ENCODE peak calls at places on chromosomes 3 and 15, in ten cellular contexts. G, Z, R, A, F, N, K, T, B and E are unnamed samples.

GRCh38 chr3:20836801-20837200 is 650.8 kb upstream of the SGO1 start:
- DNase-seq in G (no peak), Z (no peak), R (peak; percentile 56), A (no peak), F (no peak), N (no peak), K (no peak), T (no peak), B (no peak), E (no peak)

GRCh38 chr3:34067442-34068130 is 269.2 kb downstream of the PDCD6IP start:
- DNase-seq in G (no peak), Z (no peak), R (no peak), A (no peak), F (no peak), N (no peak), K (no peak), T (no peak), B (no peak), E (no peak)

GRCh38 chr3:47294392-47294791 is 11.6 kb downstream of the KLHL18 start:
- DNase-seq in G (no peak), Z (no peak), R (no peak), A (no peak), F (no peak), N (no peak), K (no peak), T (no peak), B (no peak), E (no peak)

GRCh38 chr3:38565339-38566214 is 69.4 kb downstream of the EXOG start:
- DNase-seq in G (no peak), Z (no peak), R (no peak), A (no peak), F (peak; percentile 19), N (peak; percentile 14), K (no peak), T (no peak), B (no peak), E (peak; percentile 39)

GRCh38 chr15:70031680-70032079 is 66.0 kb downstream of the TLE3 start:
- DNase-seq in G (no peak), Z (no peak), R (no peak), A (peak; percentile 0), F (no peak), N (no peak), K (no peak), T (no peak), B (no peak), E (no peak)

GRCh38 chr15:70262591-70263274 is 165.0 kb upstream of the TLE3 start:
- DNase-seq in G (no peak), Z (no peak), R (no peak), A (peak; percentile 70), F (no peak), N (no peak), K (peak; percentile 77), T (no peak), B (no peak), E (peak; percentile 70)

GRCh38 chr3:64675848-64676247 is 12.0 kb downstream of the ADAMTS9 start:
- DNase-seq in G (no peak), Z (no peak), R (no peak), A (no peak), F (no peak), N (no peak), K (no peak), T (no peak), B (no peak), E (no peak)

GRCh38 chr3:31733234-31733667 is 200.5 kb downstream of the STT3B start:
- DNase-seq in G (peak; percentile 33), Z (peak; percentile 65), R (peak; percentile 2), A (no peak), F (no peak), N (no peak), K (peak; percentile 51), T (no peak), B (no peak), E (no peak)

GRCh38 chr15:62972814-62973213 is 69.7 kb upstream of the TPM1 start:
- DNase-seq in G (no peak), Z (no peak), R (peak; percentile 80), A (no peak), F (no peak), N (no peak), K (no peak), T (no peak), B (peak; percentile 42), E (no peak)

GRCh38 chr3:70531063-70531657 is 218.7 kb upstream of the MDFIC2 start:
- DNase-seq in G (no peak), Z (no peak), R (peak; percentile 3), A (no peak), F (no peak), N (no peak), K (no peak), T (no peak), B (no peak), E (no peak)

GRCh38 chr3:181727122-181728036 is 15.7 kb downstream of the SOX2 start:
- DNase-seq in G (no peak), Z (peak; percentile 40), R (no peak), A (no peak), F (no peak), N (peak; percentile 69), K (no peak), T (no peak), B (no peak), E (no peak)

GRCh38 chr15:39622660-39623549 is 42.0 kb downstream of the THBS1 start:
- DNase-seq in G (no peak), Z (no peak), R (no peak), A (no peak), F (no peak), N (no peak), K (no peak), T (no peak), B (no peak), E (no peak)

GRCh38 chr15:39625856-39626255 is 45.0 kb downstream of the THBS1 start:
- DNase-seq in G (no peak), Z (no peak), R (peak; percentile 41), A (no peak), F (no peak), N (no peak), K (no peak), T (no peak), B (no peak), E (no peak)

GRCh38 chr15:39625451-39625850 is 44.6 kb downstream of the THBS1 start:
- DNase-seq in G (no peak), Z (no peak), R (no peak), A (no peak), F (no peak), N (no peak), K (no peak), T (no peak), B (no peak), E (no peak)

GRCh38 chr15:39623550-39623931 is 42.7 kb downstream of the THBS1 start:
- DNase-seq in G (no peak), Z (no peak), R (no peak), A (no peak), F (no peak), N (no peak), K (no peak), T (no peak), B (no peak), E (no peak)

GRCh38 chr15:39624806-39625205 is 43.9 kb downstream of the THBS1 start:
- DNase-seq in G (no peak), Z (peak; percentile 39), R (peak; percentile 86), A (peak; percentile 73), F (peak; percentile 44), N (no peak), K (peak; percentile 77), T (peak; percentile 45), B (peak; percentile 57), E (peak; percentile 70)
- H3K4me1 ChIP-seq in G (peaks cover 4% of the 10 kb centered on the region), Z (peaks cover 37% of the 10 kb centered on the region), R (peaks cover 38% of the 10 kb centered on the region), A (peaks cover 23% of the 10 kb centered on the region), F (peaks cover 49% of the 10 kb centered on the region), N (no peaks in the 10 kb centered on the region), K (peaks cover 3% of the 10 kb centered on the region), T (peaks cover 66% of the 10 kb centered on the region), B (peaks cover 12% of the 10 kb centered on the region), E (peaks cover 15% of the 10 kb centered on the region)

GRCh38 chr3:179432021-179432420 is 19.2 kb downstream of the GNB4 start:
- DNase-seq in G (no peak), Z (no peak), R (no peak), A (no peak), F (no peak), N (no peak), K (peak; percentile 63), T (no peak), B (no peak), E (no peak)
- H3K4me1 ChIP-seq in G (no peaks in the 10 kb centered on the region), Z (peaks cover 58% of the 10 kb centered on the region), R (peaks cover 6% of the 10 kb centered on the region), A (peaks cover 3% of the 10 kb centered on the region), F (peaks cover 68% of the 10 kb centered on the region), N (no peaks in the 10 kb centered on the region), K (peaks cover 2% of the 10 kb centered on the region), T (peaks cover 82% of the 10 kb centered on the region), B (no peaks in the 10 kb centered on the region), E (no peaks in the 10 kb centered on the region)

GRCh38 chr3:72380711-72381508 is 467.3 kb downstream of the SHQ1 start:
- DNase-seq in G (no peak), Z (no peak), R (no peak), A (no peak), F (no peak), N (no peak), K (no peak), T (no peak), B (no peak), E (no peak)

GRCh38 chr3:72381584-72381983 is 466.7 kb downstream of the SHQ1 start:
- DNase-seq in G (no peak), Z (no peak), R (no peak), A (no peak), F (no peak), N (no peak), K (no peak), T (no peak), B (no peak), E (no peak)

GRCh38 chr3:72383896-72384295 is 464.3 kb downstream of the SHQ1 start:
- DNase-seq in G (no peak), Z (no peak), R (peak; percentile 4), A (no peak), F (no peak), N (no peak), K (no peak), T (no peak), B (no peak), E (no peak)

GRCh38 chr3:72383230-72383629 is 465.0 kb downstream of the SHQ1 start:
- DNase-seq in G (no peak), Z (no peak), R (no peak), A (no peak), F (no peak), N (no peak), K (no peak), T (no peak), B (no peak), E (no peak)

DNA sequence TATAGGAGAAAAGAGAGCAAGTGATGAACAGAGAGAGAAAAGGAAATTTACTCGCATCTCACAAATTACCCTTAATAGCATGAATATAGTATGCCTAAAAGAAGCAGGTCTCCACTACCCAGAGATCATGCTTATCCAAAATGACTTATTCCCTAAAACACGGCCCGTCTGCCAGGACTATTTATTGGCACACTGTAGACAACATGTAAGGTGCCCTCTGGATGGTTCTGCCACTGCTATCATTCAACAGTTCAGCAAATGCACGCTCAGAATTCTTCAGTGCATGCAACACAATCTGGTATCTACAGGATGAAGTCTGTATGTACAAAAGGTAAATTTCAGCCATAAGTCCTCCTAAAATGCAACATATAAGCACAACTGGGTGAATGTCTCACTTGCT is 465.8 kb downstream of the SHQ1 start:
- DNase-seq in G (no peak), Z (no peak), R (no peak), A (no peak), F (no peak), N (no peak), K (no peak), T (no peak), B (no peak), E (no peak)
- H3K4me1 ChIP-seq in G (peaks cover 2% of the 10 kb centered on the region), Z (peaks cover 78% of the 10 kb centered on the region), R (peaks cover 26% of the 10 kb centered on the region), A (peaks cover 10% of the 10 kb centered on the region), F (peaks cover 58% of the 10 kb centered on the region), N (peaks cover 46% of the 10 kb centered on the region), K (no peaks in the 10 kb centered on the region), T (peaks cover 68% of the 10 kb centered on the region), B (no peaks in the 10 kb centered on the region), E (peaks cover 22% of the 10 kb centered on the region)

GRCh38 chr3:42662813-42663535 is 9.5 kb downstream of the ZBTB47 start:
- DNase-seq in G (no peak), Z (no peak), R (no peak), A (peak; percentile 56), F (no peak), N (no peak), K (no peak), T (no peak), B (no peak), E (peak; percentile 65)
- H3K4me1 ChIP-seq in G (peaks cover 20% of the 10 kb centered on the region), Z (peaks cover 53% of the 10 kb centered on the region), R (no peaks in the 10 kb centered on the region), A (peaks cover 5% of the 10 kb centered on the region), F (no peaks in the 10 kb centered on the region), N (no peaks in the 10 kb centered on the region), K (peaks cover 2% of the 10 kb centered on the region), T (peaks cover 68% of the 10 kb centered on the region), B (no peaks in the 10 kb centered on the region), E (no peaks in the 10 kb centered on the region)